ENCODE peak calls at places on chromosomes 3 and 15, in seven cellular contexts. One of them, this sample, is unnamed.

GRCh38 chr3:107674371-107674770 is 151.6 kb downstream of the BBX start:
- DNase-seq in stimulated activated CD8-positive, alpha-beta memory T cell treated with anti-CD3 and anti-CD28 coated beads, Interleukin-15, amount 100 ng/mL, for 24 hours: no peak
- DNase-seq in cardiac muscle cell: no peak
- DNase-seq in epithelial cell of prostate: no peak
- DNase-seq in Calu3: no peak
- DNase-seq in GM03348: no peak
- DNase-seq in RPMI8226: no peak
- DNase-seq in this sample: peak; percentile 27

GRCh38 chr15:90478981-90479481 is 50.7 kb upstream of the CRTC3 start:
- DNase-seq in stimulated activated CD8-positive, alpha-beta memory T cell treated with anti-CD3 and anti-CD28 coated beads, Interleukin-15, amount 100 ng/mL, for 24 hours: no peak
- DNase-seq in RPMI8226: no peak
- DNase-seq in epithelial cell of prostate: peak; percentile 49
- DNase-seq in GM03348: no peak
- DNase-seq in Calu3: peak; percentile 72
- DNase-seq in cardiac muscle cell: no peak
- DNase-seq in this sample: no peak

GRCh38 chr3:75863878-75864277 is 78.5 kb upstream of the ZNF717 start:
- DNase-seq in RPMI8226: no peak
- DNase-seq in stimulated activated CD8-positive, alpha-beta memory T cell treated with anti-CD3 and anti-CD28 coated beads, Interleukin-15, amount 100 ng/mL, for 24 hours: no peak
- DNase-seq in epithelial cell of prostate: no peak
- DNase-seq in Calu3: no peak
- DNase-seq in cardiac muscle cell: no peak
- DNase-seq in GM03348: no peak
- DNase-seq in this sample: no peak

GRCh38 chr3:51968175-51968681 is 974 bp upstream of the PCBP4 start:
- DNase-seq in stimulated activated CD8-positive, alpha-beta memory T cell treated with anti-CD3 and anti-CD28 coated beads, Interleukin-15, amount 100 ng/mL, for 24 hours: no peak
- DNase-seq in epithelial cell of prostate: no peak
- DNase-seq in Calu3: no peak
- DNase-seq in GM03348: peak; percentile 37
- DNase-seq in RPMI8226: no peak
- DNase-seq in cardiac muscle cell: peak; percentile 57
- DNase-seq in this sample: no peak

GRCh38 chr3:156628095-156628690 is 46.2 kb upstream of the TIPARP start:
- DNase-seq in epithelial cell of prostate: no peak
- DNase-seq in GM03348: peak; percentile 23
- DNase-seq in Calu3: peak; percentile 39
- DNase-seq in RPMI8226: no peak
- DNase-seq in cardiac muscle cell: peak; percentile 32
- DNase-seq in stimulated activated CD8-positive, alpha-beta memory T cell treated with anti-CD3 and anti-CD28 coated beads, Interleukin-15, amount 100 ng/mL, for 24 hours: no peak
- DNase-seq in this sample: no peak

GRCh38 chr3:14570089-14570488 is 29.9 kb upstream of the GRIP2 start:
- DNase-seq in Calu3: no peak
- DNase-seq in RPMI8226: no peak
- DNase-seq in stimulated activated CD8-positive, alpha-beta memory T cell treated with anti-CD3 and anti-CD28 coated beads, Interleukin-15, amount 100 ng/mL, for 24 hours: no peak
- DNase-seq in GM03348: no peak
- DNase-seq in cardiac muscle cell: no peak
- DNase-seq in epithelial cell of prostate: no peak
- DNase-seq in this sample: no peak

GRCh38 chr3:48408823-48409281 is 21.0 kb downstream of the PLXNB1 start:
- DNase-seq in stimulated activated CD8-positive, alpha-beta memory T cell treated with anti-CD3 and anti-CD28 coated beads, Interleukin-15, amount 100 ng/mL, for 24 hours: no peak
- DNase-seq in RPMI8226: no peak
- DNase-seq in cardiac muscle cell: no peak
- DNase-seq in Calu3: no peak
- DNase-seq in epithelial cell of prostate: no peak
- DNase-seq in GM03348: no peak
- DNase-seq in this sample: peak; percentile 0

GRCh38 chr3:194984624-194985023 is 286.3 kb downstream of the XXYLT1 start:
- DNase-seq in cardiac muscle cell: no peak
- DNase-seq in RPMI8226: no peak
- DNase-seq in epithelial cell of prostate: no peak
- DNase-seq in Calu3: no peak
- DNase-seq in GM03348: no peak
- DNase-seq in stimulated activated CD8-positive, alpha-beta memory T cell treated with anti-CD3 and anti-CD28 coated beads, Interleukin-15, amount 100 ng/mL, for 24 hours: no peak
- DNase-seq in this sample: no peak

GRCh38 chr3:87147562-87147961 is 79.5 kb upstream of the CHMP2B start:
- DNase-seq in stimulated activated CD8-positive, alpha-beta memory T cell treated with anti-CD3 and anti-CD28 coated beads, Interleukin-15, amount 100 ng/mL, for 24 hours: no peak
- DNase-seq in RPMI8226: no peak
- DNase-seq in Calu3: no peak
- DNase-seq in epithelial cell of prostate: no peak
- DNase-seq in GM03348: no peak
- DNase-seq in cardiac muscle cell: no peak
- DNase-seq in this sample: no peak

GRCh38 chr15:62497356-62497755 is 332.3 kb upstream of the C2CD4B start:
- DNase-seq in Calu3: no peak
- DNase-seq in cardiac muscle cell: peak; percentile 54
- DNase-seq in RPMI8226: no peak
- DNase-seq in stimulated activated CD8-positive, alpha-beta memory T cell treated with anti-CD3 and anti-CD28 coated beads, Interleukin-15, amount 100 ng/mL, for 24 hours: no peak
- DNase-seq in epithelial cell of prostate: no peak
- DNase-seq in GM03348: peak; percentile 56
- DNase-seq in this sample: no peak

GRCh38 chr15:65055201-65055870 is 10.1 kb downstream of the SLC51B start:
- DNase-seq in cardiac muscle cell: no peak
- DNase-seq in GM03348: peak; percentile 45
- DNase-seq in Calu3: peak; percentile 63
- DNase-seq in stimulated activated CD8-positive, alpha-beta memory T cell treated with anti-CD3 and anti-CD28 coated beads, Interleukin-15, amount 100 ng/mL, for 24 hours: no peak
- DNase-seq in RPMI8226: no peak
- DNase-seq in epithelial cell of prostate: no peak
- DNase-seq in this sample: no peak

GRCh38 chr3:60262546-60262945 is 988.7 kb downstream of the FHIT start:
- DNase-seq in cardiac muscle cell: no peak
- DNase-seq in RPMI8226: no peak
- DNase-seq in Calu3: no peak
- DNase-seq in GM03348: no peak
- DNase-seq in epithelial cell of prostate: no peak
- DNase-seq in stimulated activated CD8-positive, alpha-beta memory T cell treated with anti-CD3 and anti-CD28 coated beads, Interleukin-15, amount 100 ng/mL, for 24 hours: no peak
- DNase-seq in this sample: no peak

GRCh38 chr3:181326637-181327223 is 337.2 kb upstream of the DNAJC19 start:
- DNase-seq in RPMI8226: peak; percentile 45
- DNase-seq in GM03348: no peak
- DNase-seq in cardiac muscle cell: peak; percentile 24
- DNase-seq in Calu3: peak; percentile 30
- DNase-seq in epithelial cell of prostate: no peak
- DNase-seq in stimulated activated CD8-positive, alpha-beta memory T cell treated with anti-CD3 and anti-CD28 coated beads, Interleukin-15, amount 100 ng/mL, for 24 hours: no peak
- DNase-seq in this sample: no peak

GRCh38 chr3:24579008-24579407 is 84.4 kb upstream of the THRB start:
- DNase-seq in GM03348: no peak
- DNase-seq in RPMI8226: no peak
- DNase-seq in epithelial cell of prostate: no peak
- DNase-seq in cardiac muscle cell: no peak
- DNase-seq in Calu3: no peak
- DNase-seq in stimulated activated CD8-positive, alpha-beta memory T cell treated with anti-CD3 and anti-CD28 coated beads, Interleukin-15, amount 100 ng/mL, for 24 hours: no peak
- DNase-seq in this sample: no peak

GRCh38 chr3:126895178-126896066 is 87.5 kb upstream of the PLXNA1 start:
- DNase-seq in cardiac muscle cell: peak; percentile 29
- DNase-seq in stimulated activated CD8-positive, alpha-beta memory T cell treated with anti-CD3 and anti-CD28 coated beads, Interleukin-15, amount 100 ng/mL, for 24 hours: no peak
- DNase-seq in epithelial cell of prostate: no peak
- DNase-seq in RPMI8226: peak; percentile 85
- DNase-seq in GM03348: no peak
- DNase-seq in Calu3: peak; percentile 24
- DNase-seq in this sample: peak; percentile 19

GRCh38 chr3:114519415-114519814 is 225.6 kb downstream of the TIGIT start:
- DNase-seq in RPMI8226: no peak
- DNase-seq in stimulated activated CD8-positive, alpha-beta memory T cell treated with anti-CD3 and anti-CD28 coated beads, Interleukin-15, amount 100 ng/mL, for 24 hours: no peak
- DNase-seq in cardiac muscle cell: peak; percentile 95
- DNase-seq in epithelial cell of prostate: peak; percentile 16
- DNase-seq in Calu3: peak; percentile 29
- DNase-seq in GM03348: no peak
- DNase-seq in this sample: peak; percentile 19

GRCh38 chr3:36707623-36708409 is 56.5 kb downstream of the DCLK3 start:
- DNase-seq in RPMI8226: no peak
- DNase-seq in cardiac muscle cell: peak; percentile 7
- DNase-seq in Calu3: peak; percentile 28
- DNase-seq in stimulated activated CD8-positive, alpha-beta memory T cell treated with anti-CD3 and anti-CD28 coated beads, Interleukin-15, amount 100 ng/mL, for 24 hours: no peak
- DNase-seq in GM03348: peak; percentile 66
- DNase-seq in epithelial cell of prostate: peak; percentile 68
- DNase-seq in this sample: no peak

GRCh38 chr15:61621146-61621545 is 392.0 kb upstream of the RORA start:
- DNase-seq in RPMI8226: peak; percentile 43
- DNase-seq in cardiac muscle cell: peak; percentile 12
- DNase-seq in stimulated activated CD8-positive, alpha-beta memory T cell treated with anti-CD3 and anti-CD28 coated beads, Interleukin-15, amount 100 ng/mL, for 24 hours: no peak
- DNase-seq in epithelial cell of prostate: no peak
- DNase-seq in GM03348: peak; percentile 11
- DNase-seq in Calu3: peak; percentile 40
- DNase-seq in this sample: peak; percentile 50

GRCh38 chr15:77527164-77527778 is 105.4 kb downstream of the LINGO1 start:
- DNase-seq in Calu3: peak; percentile 59
- DNase-seq in cardiac muscle cell: peak; percentile 75
- DNase-seq in stimulated activated CD8-positive, alpha-beta memory T cell treated with anti-CD3 and anti-CD28 coated beads, Interleukin-15, amount 100 ng/mL, for 24 hours: no peak
- DNase-seq in GM03348: peak; percentile 54
- DNase-seq in epithelial cell of prostate: no peak
- DNase-seq in RPMI8226: no peak
- DNase-seq in this sample: peak; percentile 38

GRCh38 chr3:49469037-49469875 is 811 bp upstream of the DAG1 start:
- DNase-seq in stimulated activated CD8-positive, alpha-beta memory T cell treated with anti-CD3 and anti-CD28 coated beads, Interleukin-15, amount 100 ng/mL, for 24 hours: no peak
- DNase-seq in GM03348: peak; percentile 86
- DNase-seq in epithelial cell of prostate: no peak
- DNase-seq in Calu3: peak; percentile 72
- DNase-seq in RPMI8226: no peak
- DNase-seq in cardiac muscle cell: peak; percentile 83
- DNase-seq in this sample: peak; percentile 88

GRCh38 chr3:95813261-95813660 is 1001.1 kb upstream of the EPHA6 start:
- DNase-seq in cardiac muscle cell: no peak
- DNase-seq in stimulated activated CD8-positive, alpha-beta memory T cell treated with anti-CD3 and anti-CD28 coated beads, Interleukin-15, amount 100 ng/mL, for 24 hours: no peak
- DNase-seq in epithelial cell of prostate: no peak
- DNase-seq in RPMI8226: no peak
- DNase-seq in Calu3: no peak
- DNase-seq in GM03348: no peak
- DNase-seq in this sample: no peak

GRCh38 chr3:46895204-46895660 is 17.7 kb downstream of the PTH1R start:
- DNase-seq in Calu3: peak; percentile 81
- DNase-seq in cardiac muscle cell: peak; percentile 65
- DNase-seq in epithelial cell of prostate: no peak
- DNase-seq in GM03348: peak; percentile 78
- DNase-seq in stimulated activated CD8-positive, alpha-beta memory T cell treated with anti-CD3 and anti-CD28 coated beads, Interleukin-15, amount 100 ng/mL, for 24 hours: peak; percentile 71
- DNase-seq in RPMI8226: peak; percentile 84
- DNase-seq in this sample: peak; percentile 77

GRCh38 chr3:45693941-45694521 is 4.8 kb downstream of the SACM1L start:
- DNase-seq in stimulated activated CD8-positive, alpha-beta memory T cell treated with anti-CD3 and anti-CD28 coated beads, Interleukin-15, amount 100 ng/mL, for 24 hours: no peak
- DNase-seq in GM03348: no peak
- DNase-seq in RPMI8226: no peak
- DNase-seq in epithelial cell of prostate: no peak
- DNase-seq in Calu3: no peak
- DNase-seq in cardiac muscle cell: no peak
- DNase-seq in this sample: no peak

GRCh38 chr3:171824824-171825221 is 14.5 kb upstream of the PLD1 start:
- DNase-seq in GM03348: no peak
- DNase-seq in epithelial cell of prostate: no peak
- DNase-seq in Calu3: no peak
- DNase-seq in stimulated activated CD8-positive, alpha-beta memory T cell treated with anti-CD3 and anti-CD28 coated beads, Interleukin-15, amount 100 ng/mL, for 24 hours: no peak
- DNase-seq in cardiac muscle cell: peak; percentile 65
- DNase-seq in RPMI8226: no peak
- DNase-seq in this sample: no peak

GRCh38 chr15:45399381-45400212 is 21.3 kb upstream of the GATM start:
- DNase-seq in epithelial cell of prostate: no peak
- DNase-seq in RPMI8226: peak; percentile 51
- DNase-seq in Calu3: no peak
- DNase-seq in cardiac muscle cell: peak; percentile 74
- DNase-seq in GM03348: peak; percentile 57
- DNase-seq in stimulated activated CD8-positive, alpha-beta memory T cell treated with anti-CD3 and anti-CD28 coated beads, Interleukin-15, amount 100 ng/mL, for 24 hours: no peak
- DNase-seq in this sample: no peak

GRCh38 chr3:127394984-127395662 is 107.3 kb upstream of the PRR20G start:
- DNase-seq in Calu3: no peak
- DNase-seq in cardiac muscle cell: no peak
- DNase-seq in GM03348: no peak
- DNase-seq in stimulated activated CD8-positive, alpha-beta memory T cell treated with anti-CD3 and anti-CD28 coated beads, Interleukin-15, amount 100 ng/mL, for 24 hours: no peak
- DNase-seq in RPMI8226: no peak
- DNase-seq in epithelial cell of prostate: no peak
- DNase-seq in this sample: no peak

GRCh38 chr3:46935168-46935858 is 41.2 kb downstream of the CCDC12 start:
- DNase-seq in cardiac muscle cell: peak; percentile 98
- DNase-seq in GM03348: peak; percentile 96
- DNase-seq in stimulated activated CD8-positive, alpha-beta memory T cell treated with anti-CD3 and anti-CD28 coated beads, Interleukin-15, amount 100 ng/mL, for 24 hours: no peak
- DNase-seq in RPMI8226: no peak
- DNase-seq in Calu3: peak; percentile 88
- DNase-seq in epithelial cell of prostate: peak; percentile 65
- DNase-seq in this sample: peak; percentile 94

GRCh38 chr3:101017048-101017447 is 23.8 kb upstream of the ABI3BP start:
- DNase-seq in stimulated activated CD8-positive, alpha-beta memory T cell treated with anti-CD3 and anti-CD28 coated beads, Interleukin-15, amount 100 ng/mL, for 24 hours: no peak
- DNase-seq in RPMI8226: no peak
- DNase-seq in cardiac muscle cell: peak; percentile 60
- DNase-seq in Calu3: no peak
- DNase-seq in GM03348: peak; percentile 26
- DNase-seq in epithelial cell of prostate: no peak
- DNase-seq in this sample: no peak

GRCh38 chr3:13140596-13140995 is 67.4 kb upstream of the IQSEC1 start:
- DNase-seq in RPMI8226: no peak
- DNase-seq in GM03348: no peak
- DNase-seq in Calu3: no peak
- DNase-seq in stimulated activated CD8-positive, alpha-beta memory T cell treated with anti-CD3 and anti-CD28 coated beads, Interleukin-15, amount 100 ng/mL, for 24 hours: no peak
- DNase-seq in epithelial cell of prostate: no peak
- DNase-seq in cardiac muscle cell: no peak
- DNase-seq in this sample: no peak

GRCh38 chr15:77025471-77025901 is 30.6 kb downstream of the PSTPIP1 start:
- DNase-seq in cardiac muscle cell: no peak
- DNase-seq in stimulated activated CD8-positive, alpha-beta memory T cell treated with anti-CD3 and anti-CD28 coated beads, Interleukin-15, amount 100 ng/mL, for 24 hours: no peak
- DNase-seq in epithelial cell of prostate: no peak
- DNase-seq in RPMI8226: no peak
- DNase-seq in GM03348: no peak
- DNase-seq in Calu3: no peak
- DNase-seq in this sample: no peak

This sample was measured in thyroid gland.